ENCODE peak calls at places on chromosome 14, in five cellular contexts. J, Z, A, T and L are unnamed samples.

GRCh38 chr14:37329189-37330001 is 131.7 kb downstream of the MIPOL1 start:
- DNase-seq in Z (no peak), J (no peak), T (no peak), A (no peak), L (no peak)

GRCh38 chr14:50785506-50786063 is 45.4 kb downstream of the NIN start:
- DNase-seq in J (no peak), T (no peak), A (no peak), Z (no peak), L (peak)

GRCh38 chr14:22920697-22921096 is 1.7 kb upstream of the RBM23 start:
- DNase-seq in J (no peak), A (no peak), T (no peak), Z (no peak), L (no peak)

GRCh38 chr14:101821528-101821927 is 60.0 kb downstream of the PPP2R5C start:
- DNase-seq in J (no peak), A (no peak), Z (no peak), T (peak), L (no peak)

GRCh38 chr14:94542811-94543449 is 18.3 kb upstream of the SERPINA4 start:
- DNase-seq in J (no peak), A (no peak), T (no peak), Z (no peak), L (no peak)

GRCh38 chr14:99971929-99972747 is 93.1 kb upstream of the EVL start:
- DNase-seq in J (no peak), Z (peak), T (no peak), A (peak), L (peak)

GRCh38 chr14:99230271-99231141 is 41.5 kb downstream of the BCL11B start:
- DNase-seq in Z (no peak), A (no peak), T (peak), J (peak), L (no peak)

GRCh38 chr14:102279688-102280348 is 25.1 kb downstream of the MOK start:
- DNase-seq in A (peak), J (no peak), Z (no peak), T (no peak), L (no peak)